ENCODE peak calls at places on chromosomes 6 and 20, in eight cellular contexts. K, T, R, Z, B, E, D and V are unnamed samples.

GRCh38 chr6:67350729-67351128 is 1284.4 kb upstream of the ADGRB3 start:
- ATAC-seq in K (no peak), T (no peak), R (no peak), Z (no peak), B (no peak), E (no peak), D (no peak), V (no peak)

GRCh38 chr20:45782890-45783289 is 8.8 kb downstream of the WFDC3 start:
- ATAC-seq in K (peak), T (peak), R (peak), Z (no peak), B (peak), E (no peak), D (no peak), V (peak)

GRCh38 chr6:80005406-80005805 is 957 bp downstream of the TTK start:
- ATAC-seq in K (no peak), T (no peak), R (no peak), Z (no peak), B (no peak), E (no peak), D (no peak), V (no peak)

GRCh38 chr20:41249781-41250281 is 67.7 kb downstream of the ZHX3 start:
- ATAC-seq in K (no peak), T (no peak), R (no peak), Z (no peak), B (peak), E (peak), D (peak), V (no peak)

GRCh38 chr6:134235937-134236751 is 81.8 kb downstream of the SGK1 start:
- ATAC-seq in K (peak), T (peak), R (peak), Z (no peak), B (peak), E (peak), D (no peak), V (peak)

GRCh38 chr20:17732907-17733521 is 33.2 kb downstream of the BANF2 start:
- ATAC-seq in K (no peak), T (no peak), R (no peak), Z (no peak), B (no peak), E (no peak), D (no peak), V (no peak)

GRCh38 chr6:116945809-116946208 is 68.8 kb downstream of the RFX6 start:
- ATAC-seq in K (no peak), T (no peak), R (no peak), Z (no peak), B (no peak), E (no peak), D (no peak), V (no peak)

GRCh38 chr6:11607381-11607780 is 69.8 kb downstream of the TMEM170B start:
- ATAC-seq in K (no peak), T (no peak), R (no peak), Z (peak), B (no peak), E (no peak), D (peak), V (no peak)

GRCh38 chr20:62808211-62808865 is 3.7 kb downstream of the OGFR start:
- ATAC-seq in K (peak), T (peak), R (peak), Z (peak), B (peak), E (peak), D (peak), V (peak)

GRCh38 chr6:126600258-126600916 is 260.5 kb downstream of the CENPW start:
- ATAC-seq in K (no peak), T (no peak), R (no peak), Z (no peak), B (no peak), E (no peak), D (no peak), V (no peak)

GRCh38 chr6:149212892-149213786 is 104.4 kb upstream of the TAB2 start:
- ATAC-seq in K (peak), T (peak), R (peak), Z (no peak), B (no peak), E (no peak), D (no peak), V (peak)

GRCh38 chr6:156189195-156189594 is 588.0 kb upstream of the ARID1B start:
- ATAC-seq in K (no peak), T (no peak), R (no peak), Z (no peak), B (no peak), E (no peak), D (no peak), V (no peak)

GRCh38 chr6:29705389-29706231 is 17.6 kb upstream of the HLA-F start:
- ATAC-seq in K (no peak), T (no peak), R (no peak), Z (peak), B (peak), E (no peak), D (peak), V (no peak)

GRCh38 chr20:62232764-62233645 is 5.3 kb upstream of the OSBPL2 start:
- ATAC-seq in K (no peak), T (no peak), R (no peak), Z (peak), B (peak), E (no peak), D (peak), V (no peak)

GRCh38 chr20:57512432-57512831 is 12.5 kb downstream of the CTCFL start:
- ATAC-seq in K (no peak), T (no peak), R (no peak), Z (no peak), B (no peak), E (no peak), D (no peak), V (no peak)

GRCh38 chr6:453152-453551 is 61.6 kb downstream of the IRF4 start:
- ATAC-seq in K (no peak), T (no peak), R (no peak), Z (peak), B (peak), E (no peak), D (peak), V (no peak)

GRCh38 chr6:45741437-45742166 is 274.1 kb downstream of the CLIC5 start:
- ATAC-seq in K (peak), T (peak), R (peak), Z (peak), B (peak), E (peak), D (no peak), V (no peak)

GRCh38 chr6:34600796-34601195 is 44.7 kb upstream of the SPDEF start:
- ATAC-seq in K (no peak), T (no peak), R (no peak), Z (no peak), B (no peak), E (no peak), D (no peak), V (no peak)

GRCh38 chr20:4161447-4162251 is 146.3 kb upstream of the RNF24 start:
- ATAC-seq in K (peak), T (peak), R (peak), Z (no peak), B (peak), E (no peak), D (peak), V (no peak)

GRCh38 chr20:47727170-47727880 is 58.0 kb downstream of the SULF2 start:
- ATAC-seq in K (peak), T (peak), R (peak), Z (peak), B (peak), E (peak), D (peak), V (peak)

GRCh38 chr6:18395851-18396187 is 8.7 kb downstream of the RNF144B start:
- ATAC-seq in K (no peak), T (no peak), R (no peak), Z (no peak), B (no peak), E (no peak), D (no peak), V (no peak)

GRCh38 chr6:63814459-63814858 is 178.9 kb downstream of the PHF3 start:
- ATAC-seq in K (no peak), T (no peak), R (no peak), Z (no peak), B (no peak), E (no peak), D (no peak), V (no peak)

GRCh38 chr6:152063170-152063921 is 255.9 kb downstream of the ESR1 start:
- ATAC-seq in K (no peak), T (no peak), R (no peak), Z (no peak), B (no peak), E (no peak), D (no peak), V (no peak)

GRCh38 chr6:166728884-166729530 is 102.0 kb upstream of the RPS6KA2 start:
- ATAC-seq in K (no peak), T (no peak), R (peak), Z (no peak), B (no peak), E (no peak), D (peak), V (no peak)

GRCh38 chr20:31440012-31440659 is at the start of gene DEFB123:
- ATAC-seq in K (no peak), T (no peak), R (no peak), Z (no peak), B (no peak), E (no peak), D (no peak), V (no peak)

GRCh38 chr20:58702859-58703648 is 10.5 kb downstream of the NPEPL1 start:
- ATAC-seq in K (no peak), T (no peak), R (no peak), Z (no peak), B (no peak), E (no peak), D (no peak), V (no peak)

GRCh38 chr6:151425561-151425960 is 26.4 kb downstream of the RMND1 start:
- ATAC-seq in K (no peak), T (no peak), R (no peak), Z (no peak), B (peak), E (no peak), D (no peak), V (no peak)